ENCODE peak calls at places on chromosomes 1 and 21, in eight cellular contexts. O is smooth muscle cell of the brain vasculature; L is stimulated activated CD4-positive, alpha-beta T cell treated with anti-CD3 and anti-CD28 coated beads, Interleukin-15, amount 100 ng/mL, for 1 hour; N is NCI-H1092 treated with DMSO at 0.1 percent for 48 hours; K is central memory CD4-positive, alpha-beta T cell; C is NCI-H524; R is omental fat pad; D is NCI-H2107. U is an unnamed sample.
A peak's percentile ranks its signal among the peaks of the same experiment; 100 is the strongest.

GRCh38 chr1:188251039-188251438 is 1422.3 kb downstream of the PLA2G4A start:
- DNase-seq in O (no peak), L (no peak), N (no peak), K (no peak), C (no peak), R (no peak), D (no peak), U (no peak)

GRCh38 chr1:151972533-151973270 is 21.0 kb downstream of the S100A10 start:
- DNase-seq in O (no peak), L (no peak), N (no peak), K (no peak), C (no peak), R (no peak), D (no peak), U (peak; percentile 81)

GRCh38 chr1:100972185-100972584 is 53.4 kb downstream of the DPH5 start:
- DNase-seq in O (no peak), L (no peak), N (no peak), K (no peak), C (no peak), R (no peak), D (no peak), U (peak; percentile 88)

GRCh38 chr1:86965012-86965826 is 50.8 kb downstream of the HS2ST1 start:
- DNase-seq in O (no peak), L (no peak), N (peak; percentile 8), K (no peak), C (peak; percentile 42), R (no peak), D (no peak), U (peak; percentile 52)

GRCh38 chr1:230056098-230056497 is 10.9 kb upstream of the GALNT2 start:
- DNase-seq in O (no peak), L (no peak), N (no peak), K (no peak), C (no peak), R (no peak), D (no peak), U (peak; percentile 17)

GRCh38 chr1:234750922-234751595 is 141.1 kb upstream of the IRF2BP2 start:
- DNase-seq in O (no peak), L (no peak), N (peak; percentile 92), K (no peak), C (no peak), R (no peak), D (peak; percentile 36), U (peak; percentile 83)

GRCh38 chr21:30257773-30258172 is 25.0 kb downstream of the KRTAP24-1 start:
- DNase-seq in O (no peak), L (no peak), N (no peak), K (no peak), C (peak; percentile 62), R (no peak), D (no peak), U (peak; percentile 40)

GRCh38 chr1:2127181-2128145 is 67.1 kb downstream of the FAAP20 start:
- DNase-seq in O (no peak), L (no peak), N (no peak), K (no peak), C (no peak), R (no peak), D (no peak), U (no peak)

GRCh38 chr1:236997882-236998281 is 6.4 kb downstream of the MT1HL1 start:
- DNase-seq in O (no peak), L (no peak), N (peak; percentile 78), K (no peak), C (peak; percentile 31), R (no peak), D (no peak), U (no peak)

GRCh38 chr1:245837741-245838140 is 669.3 kb downstream of the SMYD3 start:
- DNase-seq in O (no peak), L (no peak), N (no peak), K (no peak), C (no peak), R (no peak), D (peak; percentile 35), U (no peak)

GRCh38 chr1:171495444-171495843 is 10.1 kb downstream of the PRRC2C start:
- DNase-seq in O (no peak), L (no peak), N (no peak), K (no peak), C (no peak), R (no peak), D (no peak), U (no peak)

GRCh38 chr1:29520571-29521437 is 284.5 kb downstream of the PTPRU start:
- DNase-seq in O (no peak), L (no peak), N (no peak), K (no peak), C (peak; percentile 69), R (no peak), D (no peak), U (peak; percentile 59)

GRCh38 chr1:32759997-32760623 is 57.0 kb downstream of the YARS1 start:
- DNase-seq in O (no peak), L (no peak), N (no peak), K (no peak), C (no peak), R (peak; percentile 67), D (no peak), U (peak; percentile 8)

GRCh38 chr1:16013220-16013907 is 4.5 kb downstream of the HSPB7 start:
- DNase-seq in O (no peak), L (peak; percentile 15), N (no peak), K (no peak), C (no peak), R (peak; percentile 71), D (no peak), U (peak; percentile 69)

GRCh38 chr21:44054710-44055109 is 42.6 kb downstream of the TRAPPC10 start:
- DNase-seq in O (peak; percentile 51), L (no peak), N (no peak), K (no peak), C (no peak), R (no peak), D (no peak), U (peak; percentile 39)

GRCh38 chr1:2556277-2557145 is at the start of gene TNFRSF14:
- DNase-seq in O (no peak), L (peak; percentile 29), N (no peak), K (peak; percentile 79), C (peak; percentile 25), R (no peak), D (no peak), U (peak; percentile 57)

GRCh38 chr1:209926045-209926444 is 12.0 kb upstream of the SYT14 start:
- DNase-seq in O (peak; percentile 65), L (no peak), N (peak; percentile 99), K (no peak), C (peak; percentile 48), R (no peak), D (peak; percentile 81), U (peak; percentile 98)

GRCh38 chr1:7104053-7104738 is 318.9 kb downstream of the CAMTA1 start:
- DNase-seq in O (no peak), L (no peak), N (no peak), K (no peak), C (peak; percentile 66), R (no peak), D (no peak), U (no peak)

GRCh38 chr1:165603810-165604209 is 27.2 kb upstream of the MGST3 start:
- DNase-seq in O (no peak), L (no peak), N (no peak), K (no peak), C (no peak), R (no peak), D (no peak), U (no peak)

GRCh38 chr1:150126811-150127210 is 22.9 kb upstream of the PLEKHO1 start:
- DNase-seq in O (no peak), L (no peak), N (no peak), K (no peak), C (no peak), R (no peak), D (no peak), U (no peak)

GRCh38 chr21:33075128-33075527 is 5.2 kb downstream of the OLIG1 start:
- DNase-seq in O (no peak), L (no peak), N (no peak), K (no peak), C (peak; percentile 16), R (no peak), D (no peak), U (no peak)

GRCh38 chr1:23799570-23800395 is 771 bp downstream of the GALE start:
- DNase-seq in O (no peak), L (no peak), N (peak; percentile 42), K (peak; percentile 26), C (no peak), R (peak; percentile 49), D (no peak), U (peak; percentile 36)

GRCh38 chr1:40783001-40783905 is at the start of gene KCNQ4:
- DNase-seq in O (no peak), L (no peak), N (peak; percentile 15), K (no peak), C (peak; percentile 47), R (no peak), D (no peak), U (peak; percentile 72)

GRCh38 chr21:26572668-26573381 is at the start of gene CYYR1:
- DNase-seq in O (peak; percentile 4), L (no peak), N (peak; percentile 70), K (no peak), C (peak; percentile 75), R (no peak), D (no peak), U (no peak)

GRCh38 chr21:34115160-34115559 is 41.8 kb downstream of the MRPS6 start:
- DNase-seq in O (no peak), L (no peak), N (no peak), K (no peak), C (no peak), R (no peak), D (no peak), U (no peak)

GRCh38 chr1:19495816-19496528 is 10.6 kb upstream of the CAPZB start:
- DNase-seq in O (no peak), L (no peak), N (no peak), K (no peak), C (peak; percentile 57), R (no peak), D (no peak), U (no peak)

GRCh38 chr1:233364026-233364425 is 36.5 kb downstream of the MAP3K21 start:
- DNase-seq in O (no peak), L (no peak), N (no peak), K (no peak), C (no peak), R (no peak), D (no peak), U (no peak)

U was measured in NCI-H69.